ENCODE peak calls at places on chromosome 2, in six cellular contexts. One of them, this sample, is unnamed. For H3K4me1, the result is how much of the 10 kb centered on the place peaks cover.

GRCh38 chr2:65256088-65256487 is 28.5 kb downstream of the ACTR2 start:
- DNase-seq in stomach: no peak
- DNase-seq in right lobe of liver: no peak
- DNase-seq in HCT116: no peak
- DNase-seq in suprapubic skin: no peak
- DNase-seq in tibial nerve: no peak
- DNase-seq in this sample: no peak

GRCh38 chr2:43155842-43156511 is 70.4 kb downstream of the ZFP36L2 start:
- DNase-seq in stomach: no peak
- DNase-seq in right lobe of liver: peak
- DNase-seq in HCT116: no peak
- DNase-seq in suprapubic skin: no peak
- DNase-seq in tibial nerve: no peak
- DNase-seq in this sample: no peak

GRCh38 chr2:44745460-44745859 is 196.0 kb upstream of the SIX3 start:
- DNase-seq in stomach: no peak
- DNase-seq in right lobe of liver: no peak
- DNase-seq in HCT116: no peak
- DNase-seq in suprapubic skin: no peak
- DNase-seq in tibial nerve: no peak
- DNase-seq in this sample: no peak

GRCh38 chr2:16962459-16962858 is 296.8 kb upstream of the CYRIA start:
- DNase-seq in stomach: no peak
- DNase-seq in right lobe of liver: no peak
- DNase-seq in HCT116: no peak
- DNase-seq in suprapubic skin: no peak
- DNase-seq in tibial nerve: no peak
- DNase-seq in this sample: no peak

GRCh38 chr2:55391155-55391554 is 28.5 kb downstream of the CCDC88A start:
- DNase-seq in stomach: no peak
- DNase-seq in right lobe of liver: no peak
- DNase-seq in HCT116: no peak
- DNase-seq in suprapubic skin: no peak
- DNase-seq in tibial nerve: no peak
- DNase-seq in this sample: no peak

GRCh38 chr2:122736279-122736678 is 980.8 kb downstream of the TSN start:
- DNase-seq in stomach: peak
- DNase-seq in right lobe of liver: no peak
- DNase-seq in HCT116: no peak
- DNase-seq in suprapubic skin: no peak
- DNase-seq in tibial nerve: no peak
- DNase-seq in this sample: no peak

GRCh38 chr2:6754412-6754811 is 111.3 kb downstream of the CMPK2 start:
- DNase-seq in stomach: no peak
- DNase-seq in right lobe of liver: no peak
- DNase-seq in HCT116: no peak
- DNase-seq in suprapubic skin: no peak
- DNase-seq in tibial nerve: no peak
- DNase-seq in this sample: no peak

GRCh38 chr2:162242586-162243304 is 500 bp downstream of the FAP start:
- DNase-seq in stomach: no peak
- DNase-seq in right lobe of liver: no peak
- DNase-seq in HCT116: no peak
- DNase-seq in suprapubic skin: no peak
- DNase-seq in tibial nerve: no peak
- DNase-seq in this sample: no peak

GRCh38 chr2:96839288-96839874 is 4.4 kb downstream of the ANKRD23 start:
- DNase-seq in stomach: peak
- DNase-seq in right lobe of liver: peak
- DNase-seq in HCT116: no peak
- DNase-seq in suprapubic skin: no peak
- DNase-seq in tibial nerve: no peak
- DNase-seq in this sample: peak

GRCh38 chr2:45259144-45259543 is 249.9 kb upstream of the SIX2 start:
- DNase-seq in stomach: peak
- DNase-seq in right lobe of liver: no peak
- DNase-seq in HCT116: no peak
- DNase-seq in suprapubic skin: no peak
- DNase-seq in tibial nerve: no peak
- DNase-seq in this sample: no peak

GRCh38 chr2:12347049-12347448 is 369.7 kb upstream of the TRIB2 start:
- DNase-seq in stomach: no peak
- DNase-seq in right lobe of liver: no peak
- DNase-seq in HCT116: no peak
- DNase-seq in suprapubic skin: no peak
- DNase-seq in tibial nerve: no peak
- DNase-seq in this sample: no peak

GRCh38 chr2:226376516-226377180 is 423.0 kb downstream of the IRS1 start:
- DNase-seq in stomach: no peak
- DNase-seq in right lobe of liver: no peak
- DNase-seq in HCT116: no peak
- DNase-seq in suprapubic skin: no peak
- DNase-seq in tibial nerve: no peak
- DNase-seq in this sample: no peak

GRCh38 chr2:230144348-230144747 is 75.4 kb downstream of the SP110 start:
- DNase-seq in stomach: no peak
- DNase-seq in right lobe of liver: no peak
- DNase-seq in HCT116: no peak
- DNase-seq in suprapubic skin: no peak
- DNase-seq in tibial nerve: no peak
- DNase-seq in this sample: no peak

GRCh38 chr2:9140570-9141378 is 65.8 kb upstream of the ASAP2 start:
- DNase-seq in stomach: no peak
- DNase-seq in right lobe of liver: no peak
- DNase-seq in HCT116: no peak
- DNase-seq in suprapubic skin: no peak
- DNase-seq in tibial nerve: no peak
- DNase-seq in this sample: no peak

GRCh38 chr2:113173563-113174368 is at the start of gene PSD4:
- DNase-seq in stomach: peak
- DNase-seq in right lobe of liver: peak
- DNase-seq in HCT116: no peak
- DNase-seq in suprapubic skin: peak
- DNase-seq in tibial nerve: no peak
- DNase-seq in this sample: peak

DNA sequence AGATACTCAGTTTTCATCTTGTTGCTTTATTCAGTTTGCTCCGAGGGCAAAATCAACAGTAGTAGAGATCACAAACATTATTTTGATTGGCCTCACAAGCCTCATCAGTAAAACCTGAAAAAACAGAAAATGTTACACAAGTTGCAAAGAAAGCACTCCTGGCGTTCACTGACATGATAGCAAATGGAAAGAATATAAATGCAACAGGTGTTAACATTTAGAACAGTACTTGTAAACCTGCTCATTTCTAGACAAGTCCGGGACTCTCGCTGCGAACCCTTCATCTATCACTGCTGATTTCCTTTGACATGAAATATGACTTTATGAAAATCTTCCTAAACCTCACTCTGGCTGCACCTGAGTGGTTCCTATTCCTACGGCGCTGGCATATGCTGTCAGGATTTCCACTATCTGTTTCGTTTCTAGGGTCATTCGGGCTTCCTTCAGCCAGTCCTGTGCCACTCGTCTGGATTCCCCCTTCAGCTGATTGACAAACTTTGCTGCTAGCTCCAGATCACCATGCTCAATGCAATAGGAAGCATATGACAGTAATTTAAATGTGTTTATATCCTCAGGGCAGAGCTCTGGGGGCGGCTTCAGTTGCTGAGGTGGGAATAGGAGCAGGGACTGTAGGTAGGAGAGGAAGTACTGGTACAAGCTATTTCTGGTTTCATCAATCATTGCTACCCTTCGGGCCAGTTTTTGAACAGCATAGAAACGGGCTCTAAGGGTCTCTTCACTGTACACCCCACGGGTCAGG is 38.1 kb downstream of the PTCD3 start:
- DNase-seq in stomach: no peak
- DNase-seq in right lobe of liver: no peak
- DNase-seq in HCT116: no peak
- DNase-seq in suprapubic skin: no peak
- DNase-seq in tibial nerve: no peak
- DNase-seq in this sample: no peak
- TF ChIP-seq POLR2A in stomach: no peak
- TF ChIP-seq POLR2A in right lobe of liver: no peak
- TF ChIP-seq POLR2A in HCT116: no peak
- TF ChIP-seq POLR2A in suprapubic skin: no peak
- TF ChIP-seq POLR2A in tibial nerve: no peak
- TF ChIP-seq POLR2A in this sample: no peak

GRCh38 chr2:217929294-217929671 is 73.5 kb downstream of the TNS1 start:
- DNase-seq in stomach: no peak
- DNase-seq in right lobe of liver: peak
- DNase-seq in HCT116: no peak
- DNase-seq in suprapubic skin: no peak
- DNase-seq in tibial nerve: no peak
- DNase-seq in this sample: no peak
- H3K4me1 ChIP-seq in stomach: half or more
- H3K4me1 ChIP-seq in right lobe of liver: under half
- H3K4me1 ChIP-seq in HCT116: under half
- H3K4me1 ChIP-seq in suprapubic skin: half or more
- H3K4me1 ChIP-seq in tibial nerve: under half
- H3K4me1 ChIP-seq in this sample: half or more

GRCh38 chr2:18412980-18413793 is 147.3 kb downstream of the RDH14 start:
- DNase-seq in stomach: no peak
- DNase-seq in right lobe of liver: no peak
- DNase-seq in HCT116: peak
- DNase-seq in suprapubic skin: no peak
- DNase-seq in tibial nerve: no peak
- DNase-seq in this sample: no peak
- H3K4me3 ChIP-seq in stomach: no peak
- H3K4me3 ChIP-seq in right lobe of liver: no peak
- H3K4me3 ChIP-seq in HCT116: no peak
- H3K4me3 ChIP-seq in suprapubic skin: no peak
- H3K4me3 ChIP-seq in tibial nerve: no peak
- H3K4me3 ChIP-seq in this sample: no peak

DNA sequence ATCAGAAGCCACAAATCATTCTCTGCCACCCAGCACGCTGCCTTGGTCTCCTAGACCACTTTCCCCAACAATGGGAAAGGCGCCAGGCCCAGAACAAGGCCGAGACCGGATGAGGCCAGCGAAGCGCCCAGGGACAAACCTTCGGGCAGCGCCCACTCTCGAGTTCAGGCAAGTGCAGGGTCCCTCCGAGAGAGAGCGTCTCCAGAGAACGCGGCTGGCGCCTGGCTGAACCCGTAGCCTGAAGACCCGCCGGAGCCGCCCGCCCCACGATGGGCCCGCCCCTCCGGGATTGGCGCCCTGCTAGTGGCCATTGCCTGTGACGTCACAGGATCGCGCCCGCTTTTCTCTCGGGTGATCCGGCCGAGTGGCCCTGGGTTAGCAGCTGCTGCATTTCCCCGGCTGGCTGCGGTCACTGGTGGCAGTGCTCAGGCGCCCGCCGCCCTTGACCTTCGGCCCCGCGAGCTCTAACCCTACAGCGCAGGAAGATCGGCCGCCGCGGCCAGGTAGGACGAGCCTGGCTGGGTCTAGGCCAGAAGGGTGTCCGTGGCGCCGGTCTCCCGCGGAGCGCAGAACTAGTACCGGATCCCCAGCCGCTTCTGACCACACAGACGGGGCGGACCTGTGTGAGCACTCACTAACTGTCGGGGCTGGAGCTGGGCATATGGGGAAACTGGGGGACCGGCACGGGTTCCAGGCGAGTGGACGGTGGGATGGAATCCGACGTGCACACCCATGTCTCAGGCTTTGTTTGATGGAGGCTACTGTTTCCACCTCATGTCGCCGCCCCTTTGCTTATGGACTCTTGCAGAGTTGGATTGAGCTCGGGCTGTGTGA is at the start of gene FAHD2A:
- DNase-seq in stomach: peak
- DNase-seq in right lobe of liver: peak
- DNase-seq in HCT116: peak
- DNase-seq in suprapubic skin: peak
- DNase-seq in tibial nerve: peak
- DNase-seq in this sample: peak
- TF ChIP-seq POLR2A in stomach: no peak
- TF ChIP-seq POLR2A in right lobe of liver: peak
- TF ChIP-seq POLR2A in HCT116: peak
- TF ChIP-seq POLR2A in suprapubic skin: peak
- TF ChIP-seq POLR2A in tibial nerve: peak
- TF ChIP-seq POLR2A in this sample: peak

GRCh38 chr2:21070322-21071257 is 26.7 kb upstream of the APOB start:
- DNase-seq in stomach: no peak
- DNase-seq in right lobe of liver: no peak
- DNase-seq in HCT116: no peak
- DNase-seq in suprapubic skin: no peak
- DNase-seq in tibial nerve: no peak
- DNase-seq in this sample: no peak

GRCh38 chr2:21072477-21073242 is 28.8 kb upstream of the APOB start:
- DNase-seq in stomach: no peak
- DNase-seq in right lobe of liver: no peak
- DNase-seq in HCT116: no peak
- DNase-seq in suprapubic skin: no peak
- DNase-seq in tibial nerve: no peak
- DNase-seq in this sample: no peak

GRCh38 chr2:21067863-21068537 is 24.1 kb upstream of the APOB start:
- DNase-seq in stomach: no peak
- DNase-seq in right lobe of liver: no peak
- DNase-seq in HCT116: no peak
- DNase-seq in suprapubic skin: no peak
- DNase-seq in tibial nerve: no peak
- DNase-seq in this sample: no peak

GRCh38 chr2:21069746-21070145 is 25.9 kb upstream of the APOB start:
- DNase-seq in stomach: no peak
- DNase-seq in right lobe of liver: no peak
- DNase-seq in HCT116: no peak
- DNase-seq in suprapubic skin: no peak
- DNase-seq in tibial nerve: no peak
- DNase-seq in this sample: no peak

DNA sequence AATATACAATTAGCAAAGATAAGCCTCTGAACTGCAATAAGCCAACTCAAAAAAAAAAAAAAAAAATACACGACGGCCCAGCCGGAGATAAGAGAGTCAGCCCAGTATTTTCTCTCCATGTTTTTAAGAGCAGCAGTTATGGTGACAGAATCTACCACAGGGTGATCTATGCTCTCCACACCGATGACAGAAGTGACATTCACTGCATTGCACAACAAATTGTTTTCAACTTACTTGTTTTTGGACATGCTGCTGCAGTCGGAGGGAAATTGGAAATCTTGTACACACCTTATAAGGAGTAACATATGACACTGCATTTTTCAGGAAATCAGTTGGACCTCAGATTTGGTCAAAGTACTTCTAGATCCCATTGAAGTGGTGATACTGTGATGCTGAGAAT is 23.3 kb upstream of the APOB start:
- DNase-seq in stomach: no peak
- DNase-seq in right lobe of liver: no peak
- DNase-seq in HCT116: no peak
- DNase-seq in suprapubic skin: no peak
- DNase-seq in tibial nerve: no peak
- DNase-seq in this sample: no peak
- H3K4me1 ChIP-seq in stomach: under half
- H3K4me1 ChIP-seq in right lobe of liver: under half
- H3K4me1 ChIP-seq in HCT116: under half
- H3K4me1 ChIP-seq in suprapubic skin: under half
- H3K4me1 ChIP-seq in tibial nerve: under half
- H3K4me1 ChIP-seq in this sample: under half

This sample was measured in heart left ventricle.